ENCODE peak calls at places on chromosomes 3 and 15, in six cellular contexts. I is H1, G is H9, Y is IMR-90, Z is trophoblast cell, H is mesenchymal stem cell. S is an unnamed sample.

GRCh38 chr3:133474251-133474801 is 74.5 kb downstream of the BFSP2 start:
- DNase-seq in Y (peak), G (no peak), I (no peak), Z (no peak), H (peak), S (no peak)

GRCh38 chr3:74591946-74592345 is 22.5 kb downstream of the CNTN3 start:
- DNase-seq in Y (no peak), H (no peak), Z (no peak), I (no peak), G (no peak), S (no peak)

GRCh38 chr3:175336406-175337133 is 477.4 kb downstream of the NAALADL2 start:
- DNase-seq in Y (no peak), I (no peak), H (no peak), Z (no peak), G (no peak), S (no peak)

GRCh38 chr3:47433796-47434195 is 41.9 kb downstream of the SCAP start:
- DNase-seq in Y (no peak), H (no peak), I (no peak), Z (peak), G (no peak), S (no peak)

GRCh38 chr3:81643721-81644120 is 117.7 kb downstream of the GBE1 start:
- DNase-seq in G (no peak), Z (peak), I (no peak), H (peak), Y (peak), S (no peak)

GRCh38 chr15:39235084-39235795 is 345.6 kb upstream of the THBS1 start:
- DNase-seq in Y (peak), H (peak), I (no peak), G (no peak), Z (peak), S (no peak)

GRCh38 chr3:37974121-37974927 is 16.3 kb upstream of the VILL start:
- DNase-seq in Y (peak), Z (peak), G (peak), I (no peak), H (peak), S (peak)

GRCh38 chr3:195543642-195544536 is 764 bp upstream of the PPP1R2 start:
- DNase-seq in H (no peak), Y (no peak), G (peak), I (no peak), Z (peak), S (peak)

GRCh38 chr3:24365168-24365567 is 129.5 kb downstream of the THRB start:
- DNase-seq in Z (peak), G (no peak), H (peak), I (no peak), Y (peak), S (no peak)

GRCh38 chr3:148943531-148944200 is 47.7 kb upstream of the GYG1 start:
- DNase-seq in I (no peak), Y (peak), G (no peak), Z (peak), H (peak), S (no peak)

GRCh38 chr15:75455982-75456531 is 4.6 kb upstream of the SIN3A start:
- DNase-seq in Y (peak), Z (peak), H (peak), G (peak), I (no peak), S (peak)

GRCh38 chr15:85997618-85998017 is 82.1 kb upstream of the AGBL1 start:
- DNase-seq in I (no peak), Z (no peak), G (no peak), H (no peak), Y (no peak), S (no peak)

GRCh38 chr3:195337747-195338146 is 66.8 kb upstream of the XXYLT1 start:
- DNase-seq in H (no peak), I (no peak), Z (peak), G (peak), Y (no peak), S (no peak)

GRCh38 chr15:47293763-47294162 is 423.5 kb upstream of the SEMA6D start:
- DNase-seq in G (no peak), Y (peak), H (peak), Z (peak), I (no peak), S (no peak)

DNA sequence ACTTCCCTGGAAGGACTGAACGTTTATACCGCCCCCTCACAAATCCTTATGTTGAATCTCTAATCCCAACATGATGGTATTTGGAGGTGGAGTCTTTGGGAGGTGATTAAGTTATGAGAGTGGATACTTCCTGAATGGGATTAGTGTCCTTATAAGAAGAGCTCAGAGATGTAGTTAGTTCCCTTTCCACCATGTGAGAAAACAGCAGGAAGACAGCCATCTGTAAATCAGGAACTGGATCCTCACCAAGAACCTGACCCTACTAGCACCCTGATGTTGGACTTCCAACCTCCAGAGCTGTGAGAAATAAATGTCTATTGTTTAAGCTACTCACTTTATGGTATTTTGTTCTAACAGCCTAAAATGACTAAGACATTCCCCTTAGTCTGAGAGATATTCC is 33.3 kb upstream of the SACM1L start:
- DNase-seq in I (no peak), Z (no peak), G (no peak), H (no peak), Y (peak), S (no peak)
- H2AFZ ChIP-seq in I (no peak), Z (no peak), G (no peak), H (no peak), Y (no peak), S (no peak)

GRCh38 chr15:64703632-64703959 is 71.8 kb downstream of the RBPMS2 start:
- DNase-seq in H (no peak), G (no peak), Y (no peak), I (no peak), Z (peak), S (no peak)

GRCh38 chr15:64705006-64705405 is 70.4 kb downstream of the RBPMS2 start:
- DNase-seq in Y (no peak), I (no peak), H (no peak), Z (no peak), G (no peak), S (no peak)

GRCh38 chr15:64701051-64701450 is 74.3 kb downstream of the RBPMS2 start:
- DNase-seq in H (no peak), G (no peak), Y (no peak), Z (no peak), I (no peak), S (no peak)

GRCh38 chr15:64701482-64701881 is 73.9 kb downstream of the RBPMS2 start:
- DNase-seq in G (no peak), I (no peak), H (no peak), Y (no peak), Z (no peak), S (peak)

DNA sequence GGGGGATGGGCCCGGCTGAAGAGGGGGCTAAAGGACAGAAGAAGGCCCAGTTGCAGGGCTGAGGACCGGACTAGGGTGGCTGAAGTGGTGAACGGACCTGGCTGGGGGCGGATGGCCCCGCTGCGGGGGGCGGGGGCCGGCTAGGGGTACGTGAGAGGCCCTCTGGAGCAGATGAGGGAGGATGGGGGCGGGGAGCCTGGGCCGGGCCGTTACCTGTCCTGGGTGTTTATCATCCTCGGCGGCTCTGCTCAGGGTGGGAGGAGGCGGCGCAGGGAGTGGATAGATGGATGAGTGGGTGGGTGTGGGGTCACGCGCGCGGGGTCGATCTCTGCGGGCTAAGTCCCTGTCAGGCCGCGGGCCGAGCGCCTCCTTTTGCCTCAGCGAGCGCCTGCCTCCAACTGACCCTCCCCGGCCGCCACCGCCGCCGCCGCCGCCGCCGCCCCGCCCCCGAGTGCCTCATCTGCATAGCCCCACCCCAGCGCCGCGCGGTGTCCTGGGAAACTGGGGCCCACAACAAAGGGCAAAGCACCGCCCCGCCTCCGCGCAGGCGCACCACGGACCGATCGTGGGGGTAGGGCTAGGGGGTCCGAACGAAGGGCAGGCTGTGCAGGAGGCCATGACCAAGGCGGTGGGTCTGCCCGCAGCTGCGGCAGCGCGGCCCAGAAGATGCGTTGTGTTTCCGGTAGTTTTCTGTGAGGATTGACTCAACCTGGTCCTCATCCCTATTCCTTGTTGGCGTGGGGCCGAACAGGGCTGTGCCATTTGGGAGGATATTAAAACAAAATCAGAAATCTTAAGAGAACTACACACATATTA is 72.4 kb downstream of the RBPMS2 start:
- DNase-seq in G (peak), Z (peak), Y (peak), I (peak), H (peak), S (peak)
- H3K4ac ChIP-seq in G (no peak), Z (peak), Y (peak), I (no peak), H (peak), S (no peak)

GRCh38 chr15:31325432-31325975 is 1.1 kb upstream of the KLF13 start:
- DNase-seq in Y (peak), H (no peak), Z (peak), G (no peak), I (no peak), S (no peak)

GRCh38 chr15:31325976-31326728 is 483 bp upstream of the KLF13 start:
- DNase-seq in Y (peak), Z (peak), G (peak), H (peak), I (peak), S (peak)

GRCh38 chr15:31323627-31324026 is 3.0 kb upstream of the KLF13 start:
- DNase-seq in Y (no peak), Z (no peak), H (no peak), G (no peak), I (no peak), S (no peak)

GRCh38 chr15:31326729-31327673 is at the start of gene KLF13:
- DNase-seq in G (no peak), I (no peak), Y (peak), Z (peak), H (peak), S (no peak)

GRCh38 chr15:31324739-31325431 is 1.8 kb upstream of the KLF13 start:
- DNase-seq in Y (no peak), H (no peak), G (no peak), I (no peak), Z (no peak), S (no peak)
- H2AFZ ChIP-seq in Y (peak), H (no peak), G (no peak), I (no peak), Z (no peak), S (peak)

GRCh38 chr15:48702569-48703239 is 57.2 kb upstream of the FBN1 start:
- DNase-seq in G (no peak), I (no peak), Z (no peak), Y (no peak), H (no peak), S (no peak)
- H3K4ac ChIP-seq in G (no peak), I (no peak), Z (no peak), Y (peak), H (no peak), S (no peak)

GRCh38 chr15:90595760-90596155 is 66.0 kb downstream of the CRTC3 start:
- DNase-seq in G (no peak), H (no peak), I (no peak), Z (no peak), Y (no peak), S (no peak)

GRCh38 chr15:90596943-90597342 is 67.2 kb downstream of the CRTC3 start:
- DNase-seq in I (no peak), G (no peak), Z (no peak), Y (no peak), H (no peak), S (no peak)

GRCh38 chr15:90593469-90594158 is 63.9 kb downstream of the CRTC3 start:
- DNase-seq in H (no peak), Y (no peak), Z (no peak), I (no peak), G (no peak), S (no peak)

GRCh38 chr15:90592144-90592887 is 62.6 kb downstream of the CRTC3 start:
- DNase-seq in Y (peak), H (peak), G (no peak), I (no peak), Z (peak), S (no peak)

DNA sequence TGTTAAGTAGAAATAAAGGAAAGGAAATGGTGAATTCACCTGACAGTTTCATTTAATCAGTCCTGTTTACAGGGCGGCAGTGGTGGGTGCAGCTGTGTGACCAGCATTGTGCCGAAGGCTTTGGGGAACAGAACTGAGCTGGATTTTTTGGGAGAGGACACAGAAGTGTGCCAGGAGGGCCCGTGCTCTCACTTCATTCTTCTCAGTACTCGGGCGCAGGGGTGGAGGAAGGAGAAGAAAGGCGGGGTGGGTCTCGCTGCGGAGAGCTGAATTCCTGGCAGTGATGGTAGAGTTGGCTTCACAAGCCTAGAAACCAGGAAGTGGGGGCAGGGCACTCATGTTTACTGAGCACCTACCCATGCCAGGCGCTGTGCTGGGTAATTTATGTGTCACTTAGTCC is 64.6 kb downstream of the CRTC3 start:
- DNase-seq in G (no peak), H (no peak), I (no peak), Y (no peak), Z (no peak), S (no peak)
- H2AFZ ChIP-seq in G (no peak), H (no peak), I (peak), Y (no peak), Z (no peak), S (no peak)